ENCODE peak calls at places on chromosomes 3 and 15, in seven cellular contexts. L, R, I, V, C, P and A are unnamed samples.

GRCh38 chr3:105359098-105359762 is 7.5 kb upstream of the ALCAM start:
- DNase-seq in V (no peak), L (no peak), I (no peak), P (no peak), R (peak), C (peak), A (peak)

GRCh38 chr3:99708207-99708745 is 69.9 kb downstream of the COL8A1 start:
- DNase-seq in V (no peak), L (no peak), P (no peak), I (no peak), R (peak), C (peak), A (peak)

GRCh38 chr3:4866841-4867240 is 112.4 kb upstream of the BHLHE40 start:
- DNase-seq in R (peak), L (no peak), I (no peak), C (no peak), P (no peak), V (no peak), A (peak)

GRCh38 chr3:185759523-185759922 is 65.3 kb downstream of the IGF2BP2 start:
- DNase-seq in L (no peak), I (no peak), C (no peak), V (no peak), P (no peak), R (no peak), A (no peak)

GRCh38 chr3:59937206-59937605 is 887.4 kb upstream of the CFAP20DC start:
- DNase-seq in R (no peak), C (no peak), I (no peak), V (no peak), P (no peak), L (no peak), A (no peak)

GRCh38 chr15:70258369-70259029 is 160.8 kb upstream of the TLE3 start:
- DNase-seq in C (no peak), L (no peak), R (no peak), I (no peak), P (peak), V (peak), A (no peak)

GRCh38 chr3:114899186-114899931 is 247.7 kb downstream of the ZBTB20 start:
- DNase-seq in L (no peak), V (no peak), P (peak), I (peak), R (no peak), C (no peak), A (no peak)

GRCh38 chr3:98985406-98985805 is 83.9 kb upstream of the DCBLD2 start:
- DNase-seq in P (no peak), I (no peak), R (peak), V (no peak), C (peak), L (no peak), A (peak)